ENCODE peak calls at places on chromosomes 16 and 17, in five cellular contexts. F, V, M, U and E are unnamed samples.

GRCh38 chr16:20016234-20016633 is 57.5 kb downstream of the GPR139 start:
- DNase-seq in M (no peak), F (no peak), U (no peak), V (no peak), E (no peak)

GRCh38 chr17:17269926-17270773 is 10.9 kb downstream of the COPS3 start:
- DNase-seq in M (no peak), V (no peak), F (no peak), U (no peak), E (no peak)

GRCh38 chr17:45132302-45132568 is at the start of gene PLCD3:
- DNase-seq in U (no peak), M (no peak), V (no peak), F (no peak), E (peak; percentile 20)

GRCh38 chr17:21370430-21370829 is 5.7 kb upstream of the KCNJ12 start:
- DNase-seq in F (no peak), U (peak; percentile 90), M (no peak), V (no peak), E (no peak)

GRCh38 chr17:2063306-2064146 is 8.6 kb downstream of the HIC1 start:
- DNase-seq in U (no peak), V (no peak), M (no peak), F (peak; percentile 48), E (no peak)

GRCh38 chr16:51374346-51374745 is 223.3 kb upstream of the SALL1 start:
- DNase-seq in F (peak; percentile 93), U (no peak), V (no peak), M (no peak), E (no peak)

GRCh38 chr16:86505185-86505898 is 5.0 kb upstream of the FOXF1 start:
- DNase-seq in F (no peak), V (no peak), U (no peak), M (no peak), E (no peak)

GRCh38 chr16:61432421-61432820 is 603.8 kb downstream of the CDH8 start:
- DNase-seq in F (peak; percentile 2), M (no peak), U (no peak), V (no peak), E (no peak)

GRCh38 chr16:26952411-26952810 is 114.3 kb upstream of the C16orf82 start:
- DNase-seq in V (no peak), M (no peak), F (no peak), U (no peak), E (peak; percentile 12)

GRCh38 chr16:49467540-49468372 is 94.2 kb downstream of the C16orf78 start:
- DNase-seq in F (no peak), V (no peak), U (no peak), M (no peak), E (no peak)

GRCh38 chr17:70225272-70225671 is 55.9 kb downstream of the KCNJ2 start:
- DNase-seq in V (no peak), U (no peak), F (no peak), M (no peak), E (no peak)

GRCh38 chr17:35713069-35713728 is 18.2 kb upstream of the RASL10B start:
- DNase-seq in V (peak; percentile 81), M (no peak), U (no peak), F (peak; percentile 97), E (no peak)

GRCh38 chr16:27685802-27686201 is 135.9 kb downstream of the KATNIP start:
- DNase-seq in F (peak; percentile 51), M (no peak), U (peak; percentile 17), V (no peak), E (no peak)

GRCh38 chr16:58854392-58854791 is 120.3 kb upstream of the GOT2 start:
- DNase-seq in F (no peak), U (no peak), V (no peak), M (no peak), E (no peak)